ENCODE peak calls at places on chromosome 14, in eight cellular contexts. B, O, P, D, N, S, Y and I are unnamed samples.

GRCh38 chr14:76101384-76101783 is 50.3 kb upstream of the GPATCH2L start:
- DNase-seq in S (no peak), O (no peak), N (no peak), B (no peak), P (no peak), D (no peak), Y (no peak), I (no peak)

GRCh38 chr14:50821471-50822464 is 9.2 kb downstream of the NIN start:
- DNase-seq in S (no peak), O (no peak), Y (peak), D (peak), B (peak), P (no peak), N (no peak), I (peak)

GRCh38 chr14:58746261-58746660 is 108.5 kb downstream of the DACT1 start:
- DNase-seq in B (no peak), O (no peak), S (peak), P (peak), N (no peak), Y (no peak), D (peak), I (no peak)

GRCh38 chr14:77267937-77268699 is 2.9 kb downstream of the NGB start:
- DNase-seq in N (no peak), D (no peak), P (no peak), B (no peak), O (no peak), S (no peak), Y (no peak), I (no peak)

GRCh38 chr14:52553002-52553670 is 500 bp downstream of the GPR137C start:
- DNase-seq in B (peak), O (peak), S (peak), Y (peak), P (peak), D (peak), N (peak), I (peak)

GRCh38 chr14:45610303-45610702 is 357.3 kb upstream of the MIS18BP1 start:
- DNase-seq in Y (no peak), B (no peak), N (peak), S (peak), P (peak), O (no peak), D (no peak), I (no peak)

GRCh38 chr14:67570453-67570852 is 29.6 kb downstream of the PIGH start:
- DNase-seq in S (no peak), D (no peak), O (no peak), P (no peak), Y (no peak), N (no peak), B (no peak), I (no peak)

GRCh38 chr14:71108398-71109114 is 201.3 kb downstream of the PCNX1 start:
- DNase-seq in B (no peak), D (no peak), P (no peak), Y (no peak), O (no peak), N (no peak), S (no peak), I (no peak)

GRCh38 chr14:77475432-77476115 is 17.7 kb downstream of the AHSA1 start:
- DNase-seq in Y (no peak), P (no peak), S (no peak), D (no peak), O (no peak), N (no peak), B (no peak), I (no peak)

GRCh38 chr14:105508069-105508468 is 17.0 kb downstream of the TEDC1 start:
- DNase-seq in N (no peak), Y (no peak), B (no peak), D (no peak), S (no peak), P (no peak), O (no peak), I (no peak)

GRCh38 chr14:102893452-102893851 is 29.0 kb upstream of the AMN start:
- DNase-seq in O (no peak), P (no peak), S (no peak), Y (no peak), D (peak), N (no peak), B (no peak), I (peak)

GRCh38 chr14:23054000-23054811 is 3.1 kb downstream of the CDH24 start:
- DNase-seq in P (no peak), D (no peak), B (no peak), Y (no peak), O (no peak), S (no peak), N (peak), I (no peak)

GRCh38 chr14:105945891-105946290 is 419.5 kb downstream of the TMEM121 start:
- DNase-seq in O (no peak), N (no peak), B (no peak), S (peak), D (no peak), Y (no peak), P (peak), I (no peak)

GRCh38 chr14:30035361-30035760 is 107.7 kb upstream of the PRKD1 start:
- DNase-seq in Y (no peak), B (no peak), P (no peak), O (no peak), S (no peak), D (no peak), N (no peak), I (no peak)

GRCh38 chr14:74275265-74275841 is 27.4 kb downstream of the ABCD4 start:
- DNase-seq in O (no peak), B (no peak), Y (no peak), P (peak), D (no peak), N (no peak), S (peak), I (peak)

GRCh38 chr14:94665544-94665943 is 53.4 kb downstream of the SERPINA3 start:
- DNase-seq in D (no peak), B (no peak), P (no peak), O (no peak), S (no peak), N (no peak), Y (no peak), I (no peak)

GRCh38 chr14:20262642-20263128 is 23.6 kb downstream of the OR11H4 start:
- DNase-seq in N (no peak), P (peak), S (peak), B (no peak), D (no peak), O (no peak), Y (no peak), I (no peak)

GRCh38 chr14:73887116-73887490 is 444 bp downstream of the ZNF410 start:
- DNase-seq in N (peak), P (peak), O (peak), D (no peak), B (no peak), Y (no peak), S (peak), I (no peak)

GRCh38 chr14:88630565-88630964 is 67.7 kb downstream of the ZC3H14 start:
- DNase-seq in N (no peak), P (no peak), B (no peak), O (no peak), D (no peak), Y (no peak), S (no peak), I (no peak)

GRCh38 chr14:22479781-22480464 is 109.1 kb downstream of the DAD1 start:
- DNase-seq in B (no peak), S (no peak), Y (no peak), D (no peak), O (no peak), N (no peak), P (no peak), I (no peak)

GRCh38 chr14:99156026-99156425 is 116.0 kb downstream of the BCL11B start:
- DNase-seq in P (no peak), B (no peak), O (no peak), N (no peak), S (no peak), D (no peak), Y (no peak), I (no peak)

GRCh38 chr14:77059276-77059934 is 30.9 kb upstream of the IRF2BPL start:
- DNase-seq in P (peak), B (no peak), N (peak), D (no peak), Y (no peak), O (peak), S (peak), I (no peak)

GRCh38 chr14:100892496-100893227 is 10.9 kb downstream of the RTL1 start:
- DNase-seq in Y (no peak), S (no peak), P (no peak), B (no peak), D (no peak), N (no peak), O (no peak), I (no peak)

GRCh38 chr14:104137297-104138097 is 890 bp upstream of the KIF26A start:
- DNase-seq in Y (peak), S (peak), P (peak), N (peak), D (peak), O (peak), B (peak), I (peak)

GRCh38 chr14:50060871-50061663 is 55.3 kb downstream of the VCPKMT start:
- DNase-seq in N (peak), P (peak), O (peak), D (peak), S (peak), B (peak), Y (no peak), I (peak)

GRCh38 chr14:67710209-67710608 is 8.5 kb downstream of the RDH12 start:
- DNase-seq in B (no peak), S (peak), P (peak), Y (no peak), D (no peak), O (no peak), N (no peak), I (no peak)

GRCh38 chr14:56005580-56006053 is 112.6 kb upstream of the PELI2 start:
- DNase-seq in S (no peak), D (no peak), Y (no peak), B (no peak), O (no peak), N (no peak), P (no peak), I (no peak)

GRCh38 chr14:68679301-68679700 is 113.6 kb downstream of the ZFP36L1 start:
- DNase-seq in D (no peak), P (no peak), O (no peak), B (no peak), S (no peak), N (no peak), Y (no peak), I (no peak)

GRCh38 chr14:91264151-91265150 is 19.9 kb upstream of the GPR68 start:
- DNase-seq in B (peak), D (no peak), N (no peak), O (no peak), P (peak), Y (no peak), S (no peak), I (peak)

GRCh38 chr14:38233218-38233617 is 22.7 kb downstream of the CLEC14A start:
- DNase-seq in O (no peak), P (no peak), S (no peak), Y (no peak), N (no peak), D (no peak), B (no peak), I (no peak)

GRCh38 chr14:20873370-20874177 is 17.6 kb upstream of the RNASE3 start:
- DNase-seq in P (peak), S (peak), N (peak), B (peak), D (peak), O (peak), Y (peak), I (peak)

GRCh38 chr14:104680806-104681688 is 8.4 kb upstream of the INF2 start:
- DNase-seq in S (peak), B (peak), Y (no peak), P (peak), N (peak), O (no peak), D (peak), I (peak)